ENCODE peak calls at places on chromosome 20, in six cellular contexts. Q is activated CD8-positive, alpha-beta memory T cell treated with anti-CD3 and anti-CD28 coated beads, Interleukin-2, amount 50 U/mL, for 4 hours; J is AG09309; V is NCI-H2171 treated with DMSO at 0.1 percent for 48 hours; D is Caki2; K is posterior cingulate gyrus. Z is an unnamed sample.

GRCh38 chr20:63134201-63134612 is 81.7 kb downstream of the YTHDF1 start:
- DNase-seq in K (peak; percentile 83), V (no peak), J (no peak), D (peak; percentile 18), Q (no peak), Z (no peak)

GRCh38 chr20:56537997-56538396 is 5.0 kb downstream of the FAM209B start:
- DNase-seq in Q (no peak), D (no peak), V (no peak), J (no peak), K (no peak), Z (no peak)

GRCh38 chr20:59525500-59526241 is 78.7 kb upstream of the PHACTR3 start:
- DNase-seq in K (peak; percentile 93), J (no peak), V (peak; percentile 78), Q (no peak), D (peak; percentile 49), Z (no peak)

GRCh38 chr20:13261460-13262301 is 40.6 kb downstream of the ISM1 start:
- DNase-seq in J (no peak), Q (peak; percentile 67), D (peak; percentile 56), V (peak; percentile 19), K (no peak), Z (no peak)

GRCh38 chr20:25310921-25311728 is 63.2 kb downstream of the PYGB start:
- DNase-seq in V (no peak), J (no peak), Q (peak; percentile 3), K (peak; percentile 15), D (no peak), Z (no peak)

GRCh38 chr20:59939879-59940128 is 301 bp downstream of the PPP1R3D start:
- DNase-seq in Q (no peak), V (no peak), J (no peak), D (no peak), K (peak; percentile 76), Z (no peak)

GRCh38 chr20:25053207-25054132 is 4.5 kb downstream of the ACSS1 start:
- DNase-seq in D (no peak), Q (no peak), J (no peak), V (no peak), K (peak; percentile 82), Z (no peak)

GRCh38 chr20:37943033-37943432 is 40.1 kb downstream of the VSTM2L start:
- DNase-seq in V (no peak), K (peak; percentile 59), D (no peak), J (no peak), Q (no peak), Z (no peak)

GRCh38 chr20:11995750-11996567 is 78.3 kb downstream of the BTBD3 start:
- DNase-seq in J (no peak), Q (no peak), D (no peak), V (peak; percentile 52), K (no peak), Z (no peak)

GRCh38 chr20:32972181-32973076 is 31.8 kb downstream of the SUN5 start:
- DNase-seq in K (no peak), J (no peak), D (no peak), Q (peak; percentile 78), V (no peak), Z (no peak)

GRCh38 chr20:840858-841567 is 7.5 kb downstream of the FAM110A start:
- DNase-seq in V (no peak), Q (peak; percentile 31), K (no peak), J (no peak), D (no peak), Z (no peak)

GRCh38 chr20:10249048-10249770 is 30.6 kb downstream of the SNAP25 start:
- DNase-seq in K (no peak), Q (no peak), V (no peak), D (no peak), J (no peak), Z (no peak)

GRCh38 chr20:61053487-61054277 is 198.4 kb upstream of the CDH4 start:
- DNase-seq in Q (no peak), D (no peak), J (no peak), V (no peak), K (no peak), Z (no peak)

GRCh38 chr20:14142171-14142570 is 146.9 kb downstream of the MACROD2 start:
- DNase-seq in Q (no peak), K (peak; percentile 72), D (peak; percentile 72), J (no peak), V (peak; percentile 88), Z (peak; percentile 14)

GRCh38 chr20:46257887-46258286 is 50.4 kb downstream of the CDH22 start:
- DNase-seq in K (no peak), D (no peak), V (no peak), Q (no peak), J (no peak), Z (no peak)

GRCh38 chr20:35560105-35560511 is 18.2 kb downstream of the ERGIC3 start:
- DNase-seq in V (no peak), D (no peak), J (no peak), Q (no peak), K (no peak), Z (no peak)

GRCh38 chr20:23637282-23638221 is at the start of gene CST3:
- DNase-seq in K (peak; percentile 93), V (peak; percentile 79), Q (no peak), D (peak; percentile 77), J (peak; percentile 38), Z (peak; percentile 69)

GRCh38 chr20:835220-836045 is 1.9 kb downstream of the FAM110A start:
- DNase-seq in J (no peak), D (no peak), V (no peak), K (no peak), Q (peak; percentile 50), Z (no peak)

GRCh38 chr20:62736026-62736406 is 27.4 kb downstream of the NTSR1 start:
- DNase-seq in Q (peak; percentile 11), K (peak; percentile 69), J (no peak), D (no peak), V (no peak), Z (no peak)

Z was measured in AG09319.